ENCODE peak calls at places on chromosomes 2 and 18, in five cellular contexts. One of them, this sample, is unnamed.

GRCh38 chr18:48835119-48835518 is 115.6 kb downstream of the SMAD7 start:
- DNase-seq in endothelial cell: no peak
- DNase-seq in right atrium auricular region: no peak
- DNase-seq in neural crest cell: no peak
- DNase-seq in foreskin fibroblast: no peak
- DNase-seq in this sample: no peak

GRCh38 chr2:147045113-147045512 is 799.7 kb upstream of the ACVR2A start:
- DNase-seq in endothelial cell: peak; percentile 71
- DNase-seq in right atrium auricular region: peak; percentile 59
- DNase-seq in neural crest cell: peak; percentile 68
- DNase-seq in foreskin fibroblast: no peak
- DNase-seq in this sample: no peak

GRCh38 chr2:226790006-226790405 is 9.6 kb downstream of the IRS1 start:
- DNase-seq in endothelial cell: no peak
- DNase-seq in right atrium auricular region: no peak
- DNase-seq in neural crest cell: no peak
- DNase-seq in foreskin fibroblast: no peak
- DNase-seq in this sample: no peak

GRCh38 chr2:66839551-66840320 is 404.8 kb downstream of the MEIS1 start:
- DNase-seq in endothelial cell: no peak
- DNase-seq in right atrium auricular region: no peak
- DNase-seq in neural crest cell: no peak
- DNase-seq in foreskin fibroblast: peak; percentile 93
- DNase-seq in this sample: no peak

GRCh38 chr2:120336749-120337148 is 9.2 kb upstream of the INHBB start:
- DNase-seq in endothelial cell: no peak
- DNase-seq in right atrium auricular region: no peak
- DNase-seq in neural crest cell: no peak
- DNase-seq in foreskin fibroblast: no peak
- DNase-seq in this sample: no peak

GRCh38 chr2:34419856-34420255 is 820.8 kb upstream of the FAM98A start:
- DNase-seq in endothelial cell: no peak
- DNase-seq in right atrium auricular region: no peak
- DNase-seq in neural crest cell: no peak
- DNase-seq in foreskin fibroblast: no peak
- DNase-seq in this sample: no peak

GRCh38 chr2:218022851-218023530 is 20.2 kb upstream of the TNS1 start:
- DNase-seq in endothelial cell: no peak
- DNase-seq in right atrium auricular region: no peak
- DNase-seq in neural crest cell: no peak
- DNase-seq in foreskin fibroblast: no peak
- DNase-seq in this sample: no peak

GRCh38 chr2:95043300-95043786 is 17.8 kb downstream of the MAL start:
- DNase-seq in endothelial cell: no peak
- DNase-seq in right atrium auricular region: peak; percentile 91
- DNase-seq in neural crest cell: no peak
- DNase-seq in foreskin fibroblast: peak; percentile 76
- DNase-seq in this sample: no peak

GRCh38 chr18:80163183-80163582 is 54.1 kb downstream of the ADNP2 start:
- DNase-seq in endothelial cell: no peak
- DNase-seq in right atrium auricular region: no peak
- DNase-seq in neural crest cell: no peak
- DNase-seq in foreskin fibroblast: no peak
- DNase-seq in this sample: no peak

GRCh38 chr2:231490801-231491200 is 26.5 kb upstream of the NCL start:
- DNase-seq in endothelial cell: no peak
- DNase-seq in right atrium auricular region: no peak
- DNase-seq in neural crest cell: no peak
- DNase-seq in foreskin fibroblast: no peak
- DNase-seq in this sample: no peak

GRCh38 chr2:218023636-218024035 is 20.8 kb upstream of the TNS1 start:
- DNase-seq in endothelial cell: no peak
- DNase-seq in right atrium auricular region: no peak
- DNase-seq in neural crest cell: no peak
- DNase-seq in foreskin fibroblast: no peak
- DNase-seq in this sample: no peak

GRCh38 chr18:53234610-53235009 is 894.6 kb downstream of the DCC start:
- DNase-seq in endothelial cell: no peak
- DNase-seq in right atrium auricular region: no peak
- DNase-seq in neural crest cell: no peak
- DNase-seq in foreskin fibroblast: no peak
- DNase-seq in this sample: no peak

GRCh38 chr2:238094438-238095022 is 5.6 kb upstream of the ESPNL start:
- DNase-seq in endothelial cell: no peak
- DNase-seq in right atrium auricular region: peak; percentile 40
- DNase-seq in neural crest cell: no peak
- DNase-seq in foreskin fibroblast: no peak
- DNase-seq in this sample: no peak

DNA sequence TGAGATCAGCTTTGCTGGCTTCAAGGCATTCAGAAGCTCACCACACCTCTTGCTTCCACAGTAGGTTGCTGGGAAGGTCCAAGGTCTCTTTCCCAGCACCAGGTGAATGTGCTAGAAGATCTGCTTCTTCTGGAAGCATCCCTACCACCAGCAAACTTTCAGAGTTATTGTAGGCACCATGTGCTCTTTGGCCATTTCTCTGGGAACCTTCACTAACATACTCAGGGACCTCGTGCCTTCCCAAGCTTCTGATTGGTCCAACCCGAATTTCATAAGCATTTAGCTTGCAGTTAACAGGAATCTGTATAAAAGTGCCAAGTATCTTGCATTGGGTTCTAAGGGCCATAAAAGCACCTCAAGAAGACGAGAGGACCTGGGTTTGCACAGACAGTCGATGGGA is 86.5 kb upstream of the ARL4C start:
- DNase-seq in endothelial cell: no peak
- DNase-seq in right atrium auricular region: no peak
- DNase-seq in neural crest cell: no peak
- DNase-seq in foreskin fibroblast: no peak
- DNase-seq in this sample: no peak
- TF ChIP-seq CTCF in endothelial cell: no peak
- TF ChIP-seq CTCF in right atrium auricular region: no peak
- TF ChIP-seq CTCF in neural crest cell: no peak
- TF ChIP-seq CTCF in foreskin fibroblast: no peak
- TF ChIP-seq CTCF in this sample: no peak

GRCh38 chr2:208819190-208819589 is 412.6 kb downstream of the PTH2R start:
- DNase-seq in endothelial cell: no peak
- DNase-seq in right atrium auricular region: no peak
- DNase-seq in neural crest cell: no peak
- DNase-seq in foreskin fibroblast: no peak
- DNase-seq in this sample: no peak

DNA sequence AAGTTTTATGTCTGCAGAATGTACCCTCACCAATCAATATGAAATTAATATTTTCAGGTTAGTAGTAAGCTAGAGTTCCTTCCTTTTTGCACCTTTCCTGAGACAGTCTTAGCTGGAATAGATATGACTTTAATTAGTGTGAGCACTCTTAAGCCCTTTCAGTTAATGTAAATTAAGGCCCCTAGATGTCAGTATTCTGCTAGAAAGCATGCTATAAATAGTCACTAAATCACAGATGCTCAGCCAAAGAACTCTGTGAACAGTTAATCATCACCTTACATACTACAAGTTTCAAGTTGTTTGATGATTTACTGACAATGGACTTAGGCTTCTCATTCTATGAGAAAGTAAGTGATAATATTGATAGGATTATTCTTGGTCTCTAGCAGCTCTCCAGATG is 413.7 kb downstream of the PTH2R start:
- DNase-seq in endothelial cell: no peak
- DNase-seq in right atrium auricular region: no peak
- DNase-seq in neural crest cell: no peak
- DNase-seq in foreskin fibroblast: no peak
- DNase-seq in this sample: no peak
- TF ChIP-seq CTCF in endothelial cell: no peak
- TF ChIP-seq CTCF in right atrium auricular region: no peak
- TF ChIP-seq CTCF in neural crest cell: no peak
- TF ChIP-seq CTCF in foreskin fibroblast: no peak
- TF ChIP-seq CTCF in this sample: peak; percentile 48

DNA sequence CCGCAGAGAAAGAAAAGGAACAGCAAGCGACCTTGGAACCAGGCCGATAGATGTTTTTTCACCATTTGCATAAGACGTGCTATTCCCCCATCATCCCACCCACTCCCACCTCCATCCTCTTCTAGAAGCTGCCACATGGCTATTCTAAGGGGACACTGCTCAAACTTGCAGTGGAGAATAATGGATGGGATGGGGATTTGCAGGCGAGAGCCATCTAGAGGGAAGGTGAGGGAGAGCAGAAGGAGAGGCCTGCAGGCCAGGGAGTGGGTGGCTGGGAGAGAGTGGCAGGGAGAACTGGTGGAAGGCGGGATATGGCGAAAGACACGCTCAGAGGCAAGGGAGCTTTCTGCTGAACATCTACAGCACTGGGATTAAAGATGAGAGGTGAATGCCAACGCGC is 84.9 kb downstream of the MAPK4 start:
- DNase-seq in endothelial cell: peak; percentile 20
- DNase-seq in right atrium auricular region: no peak
- DNase-seq in neural crest cell: no peak
- DNase-seq in foreskin fibroblast: no peak
- DNase-seq in this sample: no peak
- TF ChIP-seq CTCF in endothelial cell: no peak
- TF ChIP-seq CTCF in right atrium auricular region: no peak
- TF ChIP-seq CTCF in neural crest cell: peak; percentile 46
- TF ChIP-seq CTCF in foreskin fibroblast: no peak
- TF ChIP-seq CTCF in this sample: peak; percentile 49

DNA sequence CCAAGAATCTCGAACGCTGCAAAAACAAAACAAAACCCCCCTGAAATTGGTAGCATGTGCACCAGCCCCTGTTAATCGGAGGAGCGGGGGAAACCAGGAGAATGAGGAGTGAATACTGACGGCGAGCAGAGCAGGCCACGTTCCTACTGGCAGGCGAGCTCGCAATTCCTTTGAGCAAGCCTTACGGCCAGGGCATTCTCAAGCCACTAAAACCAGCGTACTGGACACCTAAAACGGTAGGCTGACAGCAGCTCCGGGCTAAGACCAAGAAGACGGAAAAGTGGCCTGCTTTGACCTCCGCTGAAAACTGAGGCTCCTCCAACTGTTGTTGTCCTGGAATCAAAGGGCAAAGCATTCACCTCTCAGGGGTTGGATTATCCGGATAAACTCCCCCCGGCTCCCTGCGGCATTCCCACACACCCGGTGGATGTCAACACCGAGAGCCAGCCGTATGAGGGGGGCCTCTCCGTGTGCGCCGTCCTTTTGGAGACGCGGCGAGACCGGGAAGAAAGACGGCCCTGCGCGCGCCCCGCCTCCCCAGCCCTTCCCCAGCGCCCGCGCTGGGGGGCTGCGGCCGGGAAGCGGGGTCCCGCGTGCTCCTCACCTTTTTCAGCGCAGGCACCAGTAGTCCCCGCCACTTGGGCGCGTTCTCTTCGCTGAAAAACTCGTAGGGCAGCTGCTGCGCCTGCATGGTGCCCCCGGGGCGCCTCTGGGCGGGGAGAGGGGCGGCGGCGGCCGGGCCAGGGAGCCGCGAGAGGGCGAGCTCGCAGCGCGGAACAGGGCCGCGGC is 925 bp downstream of the SOS1 start:
- DNase-seq in endothelial cell: peak; percentile 54
- DNase-seq in right atrium auricular region: no peak
- DNase-seq in neural crest cell: peak; percentile 48
- DNase-seq in foreskin fibroblast: peak; percentile 48
- DNase-seq in this sample: no peak
- TF ChIP-seq CTCF in endothelial cell: no peak
- TF ChIP-seq CTCF in right atrium auricular region: peak; percentile 17
- TF ChIP-seq CTCF in neural crest cell: no peak
- TF ChIP-seq CTCF in foreskin fibroblast: no peak
- TF ChIP-seq CTCF in this sample: peak; percentile 25

DNA sequence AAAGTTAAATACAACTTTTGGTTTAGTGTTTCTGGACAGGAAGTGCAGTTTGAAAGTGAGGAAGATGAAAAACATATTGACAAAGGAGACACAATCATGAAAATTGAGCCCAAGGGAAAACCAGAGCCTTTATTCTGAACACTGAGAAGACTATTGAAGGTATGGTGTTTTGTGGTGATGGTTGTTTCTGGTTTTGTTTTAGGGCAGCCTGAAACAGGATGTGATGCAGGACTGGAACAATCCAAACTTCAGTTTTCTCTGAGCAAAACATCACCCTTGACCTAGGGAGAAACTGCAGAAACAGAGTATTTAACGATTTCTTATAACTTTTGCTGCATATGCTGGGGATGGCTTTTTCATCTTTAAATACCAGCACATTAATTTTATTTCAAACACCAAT is 76.6 kb upstream of the RFX8 start:
- DNase-seq in endothelial cell: no peak
- DNase-seq in right atrium auricular region: no peak
- DNase-seq in neural crest cell: no peak
- DNase-seq in foreskin fibroblast: no peak
- DNase-seq in this sample: no peak
- TF ChIP-seq CTCF in endothelial cell: no peak
- TF ChIP-seq CTCF in right atrium auricular region: no peak
- TF ChIP-seq CTCF in neural crest cell: no peak
- TF ChIP-seq CTCF in foreskin fibroblast: no peak
- TF ChIP-seq CTCF in this sample: no peak

This sample was measured in D721Med.